ENCODE peak calls at places on chromosome 2, in six cellular contexts. S, I, T, W, P and K are unnamed samples.

GRCh38 chr2:226995625-226996041 is 159.8 kb downstream of the RHBDD1 start:
- DNase-seq in S (no peak), I (no peak), T (no peak), W (peak), P (no peak), K (peak)

GRCh38 chr2:27217173-27218121 is at the start of gene CAD:
- DNase-seq in S (peak), I (peak), T (peak), W (peak), P (peak), K (peak)

GRCh38 chr2:133422946-133423345 is 145.3 kb downstream of the NCKAP5 start:
- DNase-seq in S (no peak), I (no peak), T (no peak), W (no peak), P (no peak), K (no peak)

GRCh38 chr2:217988840-217989204 is 14.0 kb downstream of the TNS1 start:
- DNase-seq in S (no peak), I (peak), T (no peak), W (peak), P (peak), K (no peak)

GRCh38 chr2:204722691-204723090 is 177.4 kb downstream of the PARD3B start:
- DNase-seq in S (no peak), I (no peak), T (no peak), W (no peak), P (no peak), K (no peak)

GRCh38 chr2:226882606-226883005 is 46.8 kb downstream of the RHBDD1 start:
- DNase-seq in S (no peak), I (no peak), T (no peak), W (no peak), P (no peak), K (no peak)

GRCh38 chr2:106885981-106886915 is at the start of gene ST6GAL2:
- DNase-seq in S (no peak), I (peak), T (no peak), W (no peak), P (no peak), K (no peak)

GRCh38 chr2:68710336-68710735 is 24.3 kb upstream of the ARHGAP25 start:
- DNase-seq in S (no peak), I (no peak), T (no peak), W (no peak), P (no peak), K (no peak)

GRCh38 chr2:178173657-178174056 is 20.7 kb upstream of the OSBPL6 start:
- DNase-seq in S (no peak), I (no peak), T (no peak), W (no peak), P (no peak), K (no peak)

GRCh38 chr2:164981217-164981990 is 26.1 kb upstream of the SLC38A11 start:
- DNase-seq in S (no peak), I (no peak), T (no peak), W (no peak), P (no peak), K (no peak)

GRCh38 chr2:128379021-128380005 is 60.6 kb upstream of the HS6ST1 start:
- DNase-seq in S (no peak), I (peak), T (peak), W (peak), P (peak), K (no peak)

GRCh38 chr2:98634406-98635092 is 26.2 kb downstream of the UNC50 start:
- DNase-seq in S (peak), I (no peak), T (no peak), W (no peak), P (no peak), K (no peak)

GRCh38 chr2:145026456-145027072 is 506.6 kb upstream of the ZEB2 start:
- DNase-seq in S (no peak), I (no peak), T (no peak), W (no peak), P (no peak), K (no peak)

GRCh38 chr2:213036836-213037235 is 114.6 kb downstream of the IKZF2 start:
- DNase-seq in S (no peak), I (no peak), T (no peak), W (no peak), P (no peak), K (no peak)

GRCh38 chr2:214310319-214310718 is 100.5 kb upstream of the VWC2L start:
- DNase-seq in S (no peak), I (no peak), T (no peak), W (no peak), P (no peak), K (no peak)

GRCh38 chr2:60555794-60556161 is 2.3 kb upstream of the BCL11A start:
- DNase-seq in S (no peak), I (no peak), T (no peak), W (no peak), P (no peak), K (no peak)

GRCh38 chr2:60553992-60554648 is 666 bp upstream of the BCL11A start:
- DNase-seq in S (no peak), I (peak), T (no peak), W (peak), P (peak), K (no peak)

GRCh38 chr2:60554649-60555065 is 1.2 kb upstream of the BCL11A start:
- DNase-seq in S (peak), I (no peak), T (no peak), W (peak), P (no peak), K (peak)

GRCh38 chr2:60556441-60556997 is 3.1 kb upstream of the BCL11A start:
- DNase-seq in S (no peak), I (no peak), T (no peak), W (no peak), P (peak), K (no peak)

GRCh38 chr2:60555066-60555793 is 1.8 kb upstream of the BCL11A start:
- DNase-seq in S (peak), I (peak), T (peak), W (peak), P (peak), K (peak)
- TF ChIP-seq POLR2A in S (no peak), I (no peak), T (no peak), W (no peak), P (no peak), K (no peak)

GRCh38 chr2:199458017-199458805 is 472 bp upstream of the SATB2 start:
- DNase-seq in S (peak), I (no peak), T (no peak), W (no peak), P (no peak), K (no peak)

GRCh38 chr2:199456383-199457146 is 1.2 kb downstream of the SATB2 start:
- DNase-seq in S (peak), I (no peak), T (no peak), W (no peak), P (no peak), K (no peak)

GRCh38 chr2:199455186-199455532 is 2.6 kb downstream of the SATB2 start:
- DNase-seq in S (no peak), I (no peak), T (no peak), W (no peak), P (no peak), K (no peak)

GRCh38 chr2:199457147-199458016 is at the start of gene SATB2:
- DNase-seq in S (peak), I (no peak), T (no peak), W (no peak), P (no peak), K (peak)

GRCh38 chr2:199455533-199456382 is 2.0 kb downstream of the SATB2 start:
- DNase-seq in S (peak), I (peak), T (peak), W (no peak), P (no peak), K (no peak)
- TF ChIP-seq POLR2A in S (peak), I (no peak), T (no peak), W (no peak), P (no peak), K (peak)

DNA sequence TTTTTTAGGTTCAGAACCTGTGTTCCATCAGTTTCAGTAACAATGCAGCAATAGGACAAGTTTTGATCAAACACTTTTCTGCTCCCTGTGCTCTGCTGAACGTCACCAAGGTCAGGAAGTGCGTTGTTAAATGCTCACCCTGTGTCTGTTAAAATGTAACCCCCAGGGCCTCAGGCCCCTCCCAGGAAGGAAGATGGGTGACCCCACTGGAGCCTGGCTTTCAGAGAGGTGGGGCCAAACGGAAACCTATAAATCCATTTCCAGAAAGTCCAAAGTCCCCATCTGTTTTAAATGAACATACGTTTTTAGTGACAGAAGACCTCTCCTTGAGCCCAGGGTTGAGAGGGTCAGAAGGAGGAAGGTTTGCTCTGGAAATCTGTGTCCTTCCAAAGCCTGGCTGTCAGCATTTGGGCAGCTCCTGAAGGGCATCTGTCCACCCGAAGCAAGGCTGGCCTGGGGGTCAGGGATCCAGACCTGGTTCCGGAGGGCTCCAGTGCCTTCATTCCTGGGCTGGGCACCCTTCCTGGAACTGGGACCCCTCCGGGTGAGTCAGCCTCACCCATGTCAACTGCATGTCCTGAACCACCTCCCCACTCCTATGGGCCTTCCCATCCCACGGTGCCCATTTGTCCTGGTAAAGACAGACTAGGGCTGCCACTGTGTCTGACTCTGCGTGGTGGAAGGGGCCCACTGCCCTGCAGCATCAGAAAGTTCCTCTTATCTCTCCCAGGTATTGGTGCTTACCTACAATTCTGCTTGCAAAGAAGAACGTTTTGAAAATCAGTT is 117.4 kb upstream of the COPS8 start:
- DNase-seq in S (no peak), I (no peak), T (peak), W (no peak), P (no peak), K (no peak)
- TF ChIP-seq POLR2A in S (no peak), I (no peak), T (no peak), W (no peak), P (no peak), K (no peak)

GRCh38 chr2:191696960-191697359 is 19.0 kb downstream of the NABP1 start:
- DNase-seq in S (no peak), I (no peak), T (no peak), W (no peak), P (no peak), K (no peak)
- TF ChIP-seq POLR2A in S (no peak), I (no peak), T (no peak), W (no peak), P (no peak), K (no peak)

GRCh38 chr2:181953773-181954537 is 31.7 kb upstream of the PPP1R1C start:
- DNase-seq in S (peak), I (peak), T (peak), W (peak), P (peak), K (no peak)
- TF ChIP-seq POLR2A in S (no peak), I (no peak), T (no peak), W (no peak), P (no peak), K (no peak)

DNA sequence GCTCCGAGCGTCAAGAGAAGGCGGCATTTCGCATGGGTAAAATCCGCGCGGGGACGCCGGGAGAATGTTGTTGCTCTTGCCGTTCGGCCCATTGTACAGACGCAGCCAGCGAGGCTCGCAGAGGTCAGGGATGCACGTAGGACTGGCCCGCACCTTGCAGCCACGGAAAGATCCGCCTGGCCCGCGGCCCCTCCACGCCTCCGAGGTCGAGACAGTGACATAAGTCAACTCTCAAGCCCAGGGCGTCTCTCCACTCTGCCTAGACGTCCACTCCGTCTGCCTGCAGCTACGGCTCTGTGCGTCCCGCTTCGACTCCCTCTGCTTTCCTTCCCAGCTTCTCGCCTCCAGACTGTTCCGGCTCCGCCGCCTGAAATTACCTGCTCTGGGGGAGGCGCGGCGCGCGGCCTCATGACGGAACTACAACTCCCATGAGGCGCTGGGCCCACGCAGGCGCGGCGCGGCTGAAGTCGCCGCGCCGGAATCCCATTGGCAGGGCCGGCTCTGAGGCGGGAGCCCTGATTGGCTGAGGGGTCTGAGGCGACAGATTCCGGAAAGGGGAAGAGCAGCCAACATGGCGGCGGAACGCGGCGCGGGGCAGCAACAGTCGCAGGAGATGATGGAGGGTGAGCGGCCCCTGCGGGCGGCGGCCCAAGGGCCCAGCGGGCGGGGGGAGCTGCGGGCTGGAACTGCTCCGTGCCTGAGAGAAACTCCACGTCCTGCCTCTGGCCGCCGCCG is at the start of gene PPP1R7:
- DNase-seq in S (peak), I (peak), T (peak), W (peak), P (peak), K (peak)
- TF ChIP-seq POLR2A in S (peak), I (no peak), T (no peak), W (peak), P (no peak), K (peak)

GRCh38 chr2:72681016-72681995 is 144.5 kb downstream of the EXOC6B start:
- DNase-seq in S (no peak), I (no peak), T (no peak), W (no peak), P (no peak), K (no peak)

GRCh38 chr2:72674982-72675915 is 150.6 kb downstream of the EXOC6B start:
- DNase-seq in S (no peak), I (no peak), T (no peak), W (no peak), P (no peak), K (no peak)

GRCh38 chr2:72673279-72673678 is 152.6 kb downstream of the EXOC6B start:
- DNase-seq in S (no peak), I (no peak), T (no peak), W (no peak), P (no peak), K (no peak)

GRCh38 chr2:72676341-72677025 is 149.3 kb downstream of the EXOC6B start:
- DNase-seq in S (no peak), I (no peak), T (no peak), W (no peak), P (no peak), K (no peak)

DNA sequence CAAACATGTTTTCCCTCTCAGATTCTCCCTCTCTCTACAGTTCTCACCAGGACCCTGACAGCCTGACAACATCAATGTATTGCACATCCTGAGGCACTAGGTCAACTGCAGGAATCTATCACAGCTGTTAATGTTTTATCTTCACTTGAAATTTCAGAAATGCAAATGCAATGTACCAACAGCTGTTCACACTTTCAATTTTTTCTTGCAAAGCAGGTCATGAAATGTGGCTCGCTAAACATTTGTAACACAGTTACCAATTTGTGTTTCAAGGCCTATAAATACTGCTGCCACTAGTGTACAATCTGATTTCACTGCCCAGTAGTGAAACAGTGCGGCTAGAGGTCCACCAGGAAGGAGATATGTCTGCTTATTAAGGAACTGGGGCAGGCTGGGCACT is 147.8 kb downstream of the EXOC6B start:
- DNase-seq in S (no peak), I (no peak), T (no peak), W (no peak), P (no peak), K (no peak)
- TF ChIP-seq POLR2A in S (no peak), I (no peak), T (no peak), W (no peak), P (no peak), K (no peak)

DNA sequence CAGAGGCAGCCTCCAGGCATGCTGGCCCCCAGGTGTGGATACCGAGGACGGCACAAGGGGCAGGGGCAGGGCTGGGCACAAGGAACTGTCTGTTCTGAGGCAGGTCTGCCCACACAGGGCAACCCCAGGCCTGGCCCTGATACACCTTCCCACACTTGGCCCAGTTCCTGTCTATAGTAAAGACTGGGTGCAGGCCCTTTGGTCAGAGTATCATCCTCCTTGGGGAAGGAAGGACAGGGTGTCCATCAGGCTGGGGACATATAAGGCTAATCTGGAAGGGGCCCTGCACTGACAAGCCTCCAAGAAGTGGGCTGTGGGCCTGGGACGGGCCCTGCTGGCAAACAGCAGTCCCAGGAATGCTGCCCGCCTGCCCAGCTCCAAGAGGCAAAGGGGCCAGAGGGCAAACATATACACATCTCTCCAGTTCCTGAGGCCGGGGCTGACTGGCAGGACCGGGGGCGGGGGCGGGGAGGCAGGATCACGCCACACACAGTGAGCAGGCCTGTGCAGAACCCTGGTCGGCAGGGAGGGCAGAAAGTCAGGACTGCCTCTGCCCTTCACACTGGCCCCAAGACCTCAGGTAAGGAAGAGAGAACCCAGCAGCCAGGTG is 18.9 kb downstream of the SDC1 start:
- DNase-seq in S (no peak), I (no peak), T (peak), W (no peak), P (peak), K (no peak)
- TF ChIP-seq POLR2A in S (no peak), I (no peak), T (no peak), W (no peak), P (no peak), K (no peak)

GRCh38 chr2:228015741-228016140 is 144.3 kb downstream of the DAW1 start:
- DNase-seq in S (no peak), I (no peak), T (no peak), W (no peak), P (no peak), K (no peak)
- TF ChIP-seq POLR2A in S (no peak), I (no peak), T (no peak), W (no peak), P (no peak), K (no peak)

GRCh38 chr2:231965118-231965517 is 3.6 kb downstream of the DIS3L2 start:
- DNase-seq in S (no peak), I (no peak), T (no peak), W (no peak), P (no peak), K (no peak)

GRCh38 chr2:231966886-231967285 is 5.4 kb downstream of the DIS3L2 start:
- DNase-seq in S (no peak), I (no peak), T (no peak), W (no peak), P (no peak), K (no peak)

GRCh38 chr2:231960810-231961348 is 634 bp upstream of the DIS3L2 start:
- DNase-seq in S (no peak), I (no peak), T (no peak), W (no peak), P (no peak), K (no peak)

GRCh38 chr2:231957913-231958763 is 3.4 kb upstream of the DIS3L2 start:
- DNase-seq in S (no peak), I (no peak), T (no peak), W (no peak), P (no peak), K (no peak)

DNA sequence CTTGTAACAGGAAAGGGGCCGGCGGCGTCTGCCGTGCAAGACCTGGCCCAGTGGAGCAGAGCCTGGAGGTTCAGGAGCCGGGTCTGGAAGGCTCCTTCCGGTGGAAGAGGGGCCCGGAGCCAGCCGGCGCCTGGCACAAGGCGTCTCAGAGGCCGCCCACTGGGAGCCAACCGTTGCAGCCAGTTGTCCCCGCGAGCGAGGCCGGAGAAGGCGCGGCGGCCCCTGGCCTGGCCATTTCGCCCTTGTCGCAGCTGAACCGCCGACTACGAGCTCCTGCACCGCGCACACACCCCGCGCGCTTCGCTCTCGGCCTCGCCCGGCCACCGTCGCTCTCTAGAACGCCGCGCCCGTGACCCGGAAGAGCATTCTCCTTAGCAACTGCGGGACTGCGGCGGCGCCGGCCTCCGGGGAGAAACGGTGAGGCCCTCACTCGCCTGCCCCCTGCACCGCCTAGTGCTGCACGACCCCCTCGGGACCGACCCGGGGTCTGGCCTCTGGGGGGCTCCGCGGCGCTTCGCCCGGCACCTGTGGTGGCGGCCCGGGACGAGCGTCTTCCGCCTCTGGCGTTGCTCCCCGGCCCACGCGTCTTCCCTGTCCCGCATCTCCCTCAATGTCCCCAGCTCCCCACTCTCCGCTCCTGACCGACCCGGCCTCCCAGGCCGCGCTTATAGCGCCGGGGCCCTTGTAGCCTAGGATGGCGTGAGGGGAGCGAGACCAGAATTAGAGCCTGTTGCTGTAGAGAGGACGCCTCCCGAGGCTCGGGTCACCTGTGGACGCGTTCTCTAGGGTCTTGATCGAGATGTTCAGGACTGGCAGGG is at the start of gene DIS3L2:
- DNase-seq in S (peak), I (peak), T (peak), W (peak), P (peak), K (peak)
- TF ChIP-seq POLR2A in S (peak), I (no peak), T (no peak), W (peak), P (peak), K (peak)